ENCODE peak calls at places on chromosomes 2 and 18, in five cellular contexts. H, A, C, L and Q are unnamed samples.

GRCh38 chr2:19886261-19886660 is 15.5 kb downstream of the TTC32 start:
- DNase-seq in H (no peak), A (no peak), C (no peak), L (no peak), Q (no peak)

GRCh38 chr2:114039681-114040080 is 149.8 kb downstream of the ACTR3 start:
- DNase-seq in H (no peak), A (no peak), C (no peak), L (no peak), Q (no peak)

GRCh38 chr2:64675860-64676259 is 22.1 kb upstream of the SERTAD2 start:
- DNase-seq in H (no peak), A (no peak), C (no peak), L (no peak), Q (no peak)

GRCh38 chr2:234564719-234565118 is 67.8 kb upstream of the ARL4C start:
- DNase-seq in H (no peak), A (no peak), C (no peak), L (no peak), Q (peak; percentile 43)

GRCh38 chr18:58758606-58759005 is 87.3 kb downstream of the MALT1 start:
- DNase-seq in H (no peak), A (no peak), C (no peak), L (no peak), Q (no peak)

GRCh38 chr2:172107690-172108586 is 5.2 kb upstream of the DLX2 start:
- DNase-seq in H (peak; percentile 52), A (no peak), C (no peak), L (no peak), Q (no peak)

GRCh38 chr18:9971313-9971920 is 57.6 kb downstream of the VAPA start:
- DNase-seq in H (peak; percentile 84), A (peak; percentile 82), C (peak; percentile 76), L (no peak), Q (peak; percentile 89)

GRCh38 chr2:44342854-44343253 is 18.4 kb downstream of the PREPL start:
- DNase-seq in H (peak; percentile 36), A (peak; percentile 30), C (peak; percentile 26), L (no peak), Q (no peak)

GRCh38 chr2:110114007-110114591 is 1.5 kb downstream of the MALL start:
- DNase-seq in H (peak; percentile 4), A (peak; percentile 36), C (peak; percentile 41), L (no peak), Q (no peak)

GRCh38 chr18:3402962-3403585 is 46.9 kb upstream of the TGIF1 start:
- DNase-seq in H (no peak), A (no peak), C (peak; percentile 10), L (no peak), Q (no peak)

GRCh38 chr2:196592331-196592911 is 47.1 kb upstream of the CCDC150 start:
- DNase-seq in H (peak; percentile 76), A (peak; percentile 11), C (peak; percentile 6), L (no peak), Q (peak; percentile 48)

GRCh38 chr2:196591004-196591403 is 48.5 kb upstream of the CCDC150 start:
- DNase-seq in H (no peak), A (no peak), C (no peak), L (no peak), Q (peak; percentile 29)

GRCh38 chr2:196594158-196594557 is 45.4 kb upstream of the CCDC150 start:
- DNase-seq in H (no peak), A (no peak), C (no peak), L (no peak), Q (no peak)

GRCh38 chr2:196591621-196592022 is 47.9 kb upstream of the CCDC150 start:
- DNase-seq in H (no peak), A (no peak), C (no peak), L (no peak), Q (no peak)

DNA sequence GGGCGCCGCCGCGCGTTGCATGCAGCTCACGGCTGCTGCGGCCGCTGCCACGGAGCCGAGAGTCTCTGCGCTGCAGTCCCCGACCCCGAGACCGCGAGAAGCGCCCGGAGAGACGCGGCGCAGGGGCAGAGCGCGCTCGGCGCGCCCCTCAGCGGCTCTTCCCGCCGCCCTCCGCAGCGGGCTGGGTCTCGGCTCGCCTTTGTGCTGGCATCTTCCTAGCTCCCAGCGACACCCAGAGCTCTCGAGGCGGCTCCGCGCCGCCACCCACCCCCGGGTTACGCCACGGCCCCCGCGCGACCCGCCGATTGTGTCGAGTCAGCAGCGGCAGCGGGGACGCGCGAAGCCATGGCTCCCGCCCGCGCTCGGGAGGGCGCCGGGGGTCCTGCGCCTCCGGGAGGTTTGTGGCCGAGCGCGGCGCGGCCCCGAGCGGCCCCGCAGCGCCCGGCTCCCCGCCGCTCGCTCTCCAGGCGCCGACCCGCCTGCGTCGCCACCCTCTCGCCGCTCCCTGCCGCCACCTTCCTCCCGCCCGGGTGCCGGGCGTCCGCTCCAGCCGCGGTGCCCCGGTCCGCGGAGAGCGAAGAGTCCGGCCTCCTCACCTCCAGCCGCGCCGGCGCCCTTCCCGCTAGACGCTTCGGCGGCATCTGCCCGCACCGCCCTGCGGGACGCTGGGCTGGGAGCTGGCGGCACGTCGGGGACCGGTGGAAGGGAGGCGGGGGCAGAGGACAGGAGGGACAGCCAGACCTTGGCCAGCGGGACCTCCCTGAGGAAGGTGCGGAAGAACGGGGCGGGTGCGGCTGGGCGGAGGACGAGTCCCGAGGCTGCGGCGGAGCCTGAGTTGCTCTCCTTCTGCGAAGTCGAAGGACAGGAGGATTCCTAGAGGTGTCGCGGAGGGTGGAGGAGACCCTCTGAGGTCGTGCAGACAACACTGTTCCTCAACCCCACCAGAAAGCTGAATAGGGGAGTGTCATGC is 46.3 kb upstream of the CCDC150 start:
- DNase-seq in H (peak; percentile 76), A (peak; percentile 12), C (peak; percentile 65), L (peak; percentile 53), Q (peak; percentile 63)
- TF ChIP-seq CTCF in H (no peak), A (no peak), C (peak; percentile 50), L (no peak), Q (no peak)

GRCh38 chr2:201175971-201176570 is 6.9 kb upstream of the CASP10 start:
- DNase-seq in H (no peak), A (peak; percentile 43), C (no peak), L (no peak), Q (no peak)
- H3K4me1 ChIP-seq in H (peaks cover 15% of the 10 kb centered on the region), A (peaks cover 14% of the 10 kb centered on the region), C (no peaks in the 10 kb centered on the region), L (no peaks in the 10 kb centered on the region), Q (peaks cover 5% of the 10 kb centered on the region)

GRCh38 chr2:122713800-122714199 is 958.3 kb downstream of the TSN start:
- DNase-seq in H (no peak), A (no peak), C (no peak), L (no peak), Q (no peak)
- TF ChIP-seq CTCF in H (no peak), A (no peak), C (no peak), L (no peak), Q (no peak)

GRCh38 chr2:127104166-127104660 is 2.7 kb downstream of the BIN1 start:
- DNase-seq in H (no peak), A (no peak), C (no peak), L (peak; percentile 49), Q (no peak)
- H3K4me1 ChIP-seq in H (peaks cover 25% of the 10 kb centered on the region), A (peaks cover 46% of the 10 kb centered on the region), C (peaks cover 13% of the 10 kb centered on the region), L (peaks cover 48% of the 10 kb centered on the region), Q (no peaks in the 10 kb centered on the region)

GRCh38 chr18:25725461-25725860 is 365.0 kb downstream of the SS18 start:
- DNase-seq in H (no peak), A (no peak), C (no peak), L (no peak), Q (no peak)

GRCh38 chr18:25724121-25724520 is 366.3 kb downstream of the SS18 start:
- DNase-seq in H (no peak), A (no peak), C (no peak), L (no peak), Q (no peak)

GRCh38 chr18:25727281-25727680 is 363.1 kb downstream of the SS18 start:
- DNase-seq in H (no peak), A (no peak), C (no peak), L (no peak), Q (no peak)

GRCh38 chr18:25724997-25725396 is 365.4 kb downstream of the SS18 start:
- DNase-seq in H (no peak), A (no peak), C (no peak), L (no peak), Q (no peak)

GRCh38 chr18:25726278-25726677 is 364.1 kb downstream of the SS18 start:
- DNase-seq in H (peak; percentile 44), A (no peak), C (no peak), L (no peak), Q (peak; percentile 11)
- TF ChIP-seq CTCF in H (no peak), A (no peak), C (no peak), L (no peak), Q (no peak)

GRCh38 chr2:205701509-205701908 is 19.2 kb downstream of the NRP2 start:
- DNase-seq in H (no peak), A (no peak), C (no peak), L (no peak), Q (no peak)

GRCh38 chr2:205702576-205702975 is 20.3 kb downstream of the NRP2 start:
- DNase-seq in H (no peak), A (no peak), C (no peak), L (no peak), Q (no peak)

GRCh38 chr2:205704101-205704741 is 21.9 kb downstream of the NRP2 start:
- DNase-seq in H (no peak), A (peak; percentile 43), C (no peak), L (no peak), Q (no peak)

GRCh38 chr2:205705511-205706397 is 23.5 kb downstream of the NRP2 start:
- DNase-seq in H (no peak), A (no peak), C (no peak), L (no peak), Q (no peak)

DNA sequence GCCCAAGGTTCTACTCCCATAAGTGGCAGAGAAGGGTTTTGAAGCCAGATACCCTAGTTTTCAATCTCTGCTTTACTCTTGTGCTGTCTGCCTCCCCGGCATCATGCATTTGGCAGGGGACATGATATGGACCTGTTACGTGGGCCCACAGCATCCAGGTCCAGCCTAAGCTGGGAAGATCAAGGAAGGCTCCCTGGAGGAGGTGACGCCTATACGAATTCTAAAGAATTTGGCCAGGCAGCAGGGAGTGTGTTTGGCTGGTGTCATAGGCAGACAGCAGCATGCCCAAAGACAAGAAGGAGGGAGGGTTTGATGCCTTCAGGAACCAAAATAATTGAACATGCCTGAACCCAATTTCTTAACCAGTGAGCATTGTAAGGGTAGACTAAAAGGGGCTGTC is 21.2 kb downstream of the NRP2 start:
- DNase-seq in H (no peak), A (no peak), C (no peak), L (no peak), Q (no peak)
- H3K4me1 ChIP-seq in H (peaks cover 30% of the 10 kb centered on the region), A (peaks cover 7% of the 10 kb centered on the region), C (no peaks in the 10 kb centered on the region), L (no peaks in the 10 kb centered on the region), Q (peaks cover 7% of the 10 kb centered on the region)

GRCh38 chr2:38375711-38376345 is 1.2 kb downstream of the ATL2 start:
- DNase-seq in H (peak; percentile 72), A (no peak), C (peak; percentile 63), L (peak; percentile 74), Q (no peak)
- TF ChIP-seq CTCF in H (peak; percentile 20), A (no peak), C (no peak), L (no peak), Q (no peak)

GRCh38 chr18:13539843-13540535 is 186.4 kb downstream of the FAM210A start:
- DNase-seq in H (no peak), A (no peak), C (no peak), L (no peak), Q (no peak)
- H3K4me1 ChIP-seq in H (no peaks in the 10 kb centered on the region), A (peaks cover 26% of the 10 kb centered on the region), C (peaks cover 23% of the 10 kb centered on the region), L (peaks cover 5% of the 10 kb centered on the region), Q (no peaks in the 10 kb centered on the region)

GRCh38 chr2:215787565-215788178 is 225.7 kb downstream of the MREG start:
- DNase-seq in H (no peak), A (no peak), C (no peak), L (no peak), Q (no peak)
- TF ChIP-seq CTCF in H (no peak), A (no peak), C (no peak), L (no peak), Q (no peak)

GRCh38 chr2:241142063-241142462 is 7.2 kb downstream of the PASK start:
- DNase-seq in H (no peak), A (no peak), C (no peak), L (peak; percentile 19), Q (no peak)
- H3K4me1 ChIP-seq in H (no peaks in the 10 kb centered on the region), A (no peaks in the 10 kb centered on the region), C (peaks cover 5% of the 10 kb centered on the region), L (no peaks in the 10 kb centered on the region), Q (no peaks in the 10 kb centered on the region)